ENCODE peak calls at places on chromosomes 6 and 20, in five cellular contexts. E is HCT116, V is adrenal gland, X is H9, P is heart right ventricle. C is an unnamed sample.

GRCh38 chr6:42451595-42452170 is at the start of gene TRERF1:
- DNase-seq in V (peak), E (peak), P (peak), X (peak), C (peak)

GRCh38 chr6:70849348-70850069 is 107.4 kb downstream of the B3GAT2 start:
- DNase-seq in V (no peak), X (no peak), E (no peak), P (no peak), C (no peak)

GRCh38 chr6:75460636-75461035 is 33.0 kb downstream of the FILIP1 start:
- DNase-seq in X (no peak), E (no peak), P (no peak), V (no peak), C (peak)

GRCh38 chr20:35120012-35120701 is 27.0 kb downstream of the EDEM2 start:
- DNase-seq in P (no peak), X (no peak), V (no peak), E (no peak), C (peak)

GRCh38 chr6:3229566-3230274 is 2.3 kb upstream of the TUBB2B start:
- DNase-seq in V (no peak), P (no peak), X (peak), E (no peak), C (no peak)

GRCh38 chr6:56798163-56798562 is 155.5 kb upstream of the DST start:
- DNase-seq in E (no peak), V (no peak), P (no peak), X (no peak), C (peak)

GRCh38 chr6:1004885-1005635 is 306.8 kb upstream of the FOXQ1 start:
- DNase-seq in X (no peak), E (peak), P (no peak), V (no peak), C (no peak)

GRCh38 chr6:144725731-144726522 is 440.8 kb downstream of the UTRN start:
- DNase-seq in V (no peak), E (no peak), X (no peak), P (peak), C (no peak)

GRCh38 chr6:109865968-109866367 is 112.1 kb upstream of the GPR6 start:
- DNase-seq in V (no peak), P (no peak), E (no peak), X (peak), C (no peak)

GRCh38 chr6:140178550-140179334 is 804.3 kb upstream of the CITED2 start:
- DNase-seq in P (no peak), X (no peak), V (no peak), E (no peak), C (peak)

GRCh38 chr6:108945686-108946158 is 97.5 kb downstream of the ARMC2 start:
- DNase-seq in E (no peak), V (peak), X (peak), P (peak), C (peak)

GRCh38 chr6:160391419-160392116 is 43.4 kb downstream of the SLC22A3 start:
- DNase-seq in E (peak), X (no peak), V (peak), P (no peak), C (peak)

GRCh38 chr6:157761926-157762325 is 61.1 kb upstream of the SNX9 start:
- DNase-seq in P (no peak), E (no peak), V (no peak), X (no peak), C (no peak)

GRCh38 chr6:113805167-113805835 is 51.8 kb upstream of the MARCKS start:
- DNase-seq in P (no peak), X (no peak), E (no peak), V (no peak), C (no peak)

GRCh38 chr6:35469711-35470662 is 1.8 kb downstream of the RPL10A start:
- DNase-seq in X (no peak), E (no peak), P (no peak), V (no peak), C (no peak)

GRCh38 chr6:169794317-169795055 is 43.1 kb downstream of the ERMARD start:
- DNase-seq in E (no peak), P (no peak), V (no peak), X (no peak), C (no peak)

GRCh38 chr6:155693573-155694428 is 238.2 kb upstream of the NOX3 start:
- DNase-seq in X (no peak), V (no peak), P (no peak), E (no peak), C (no peak)

GRCh38 chr20:58753929-58754551 is 61.4 kb downstream of the NPEPL1 start:
- DNase-seq in X (no peak), V (no peak), P (no peak), E (no peak), C (no peak)

GRCh38 chr20:58583141-58583540 is 67.9 kb upstream of the APCDD1L start:
- DNase-seq in E (no peak), P (no peak), V (no peak), X (no peak), C (peak)

GRCh38 chr6:78810146-78810545 is 57.2 kb upstream of the IRAK1BP1 start:
- DNase-seq in P (no peak), V (no peak), X (peak), E (peak), C (peak)

GRCh38 chr20:48776306-48776705 is 51.5 kb downstream of the PREX1 start:
- DNase-seq in P (no peak), V (no peak), X (no peak), E (no peak), C (peak)

GRCh38 chr6:168885741-168886140 is 367.9 kb downstream of the THBS2 start:
- DNase-seq in V (no peak), E (no peak), P (no peak), X (no peak), C (no peak)

GRCh38 chr6:135236732-135237131 is 55.6 kb downstream of the MYB start:
- DNase-seq in X (no peak), P (no peak), E (no peak), V (no peak), C (no peak)

GRCh38 chr6:455006-455585 is 63.5 kb downstream of the IRF4 start:
- DNase-seq in V (no peak), P (no peak), E (no peak), X (no peak), C (no peak)

GRCh38 chr6:133241088-133241900 is at the start of gene EYA4:
- DNase-seq in E (no peak), V (no peak), P (peak), X (peak), C (peak)

GRCh38 chr6:121042766-121043165 is 291.5 kb downstream of the TBC1D32 start:
- DNase-seq in P (no peak), X (no peak), V (no peak), E (no peak), C (no peak)

GRCh38 chr6:7691021-7691420 is 34.9 kb upstream of the BMP6 start:
- DNase-seq in P (no peak), X (no peak), V (no peak), E (no peak), C (no peak)

GRCh38 chr6:36131517-36132220 is 1.4 kb downstream of the MAPK13 start:
- DNase-seq in P (no peak), E (no peak), V (peak), X (no peak), C (peak)

GRCh38 chr6:89708316-89708715 is 69.8 kb upstream of the LYRM2 start:
- DNase-seq in P (no peak), E (no peak), X (no peak), V (no peak), C (no peak)

GRCh38 chr20:19628570-19629134 is 129.4 kb upstream of the RIN2 start:
- DNase-seq in X (peak), E (peak), V (peak), P (peak), C (peak)

GRCh38 chr20:18506744-18507143 is 996 bp upstream of the SEC23B start:
- DNase-seq in E (no peak), P (no peak), V (peak), X (no peak), C (no peak)

GRCh38 chr6:43951063-43951755 is 176.0 kb downstream of the MRPL14 start:
- DNase-seq in E (peak), V (peak), X (peak), P (peak), C (peak)
- TF ChIP-seq CTCF in E (peak), V (peak), X (peak), P (peak), C (peak)

DNA sequence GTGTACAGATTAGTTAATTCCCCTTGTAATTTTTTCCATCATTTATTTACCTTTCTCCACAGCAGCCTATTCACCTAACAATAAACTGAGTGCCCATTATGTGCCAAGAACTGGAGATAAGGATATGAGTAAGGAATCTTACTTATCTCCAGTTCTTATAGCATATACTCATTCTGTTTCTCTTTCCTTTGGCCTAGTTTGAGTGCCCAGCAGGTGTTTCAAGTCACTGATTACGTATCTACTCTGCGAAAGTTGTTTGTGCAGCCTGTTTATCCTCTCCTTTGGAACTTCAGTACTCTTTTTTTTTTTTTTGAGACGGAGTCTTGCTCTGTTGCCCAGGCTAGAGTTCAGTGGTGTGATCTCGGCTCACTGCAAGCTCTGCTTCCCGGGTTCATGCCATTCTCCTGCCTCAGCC is 17.3 kb upstream of the POU5F1 start:
- DNase-seq in P (no peak), V (no peak), E (no peak), X (no peak), C (no peak)
- TF ChIP-seq CTCF in P (no peak), V (no peak), E (no peak), X (no peak), C (no peak)

DNA sequence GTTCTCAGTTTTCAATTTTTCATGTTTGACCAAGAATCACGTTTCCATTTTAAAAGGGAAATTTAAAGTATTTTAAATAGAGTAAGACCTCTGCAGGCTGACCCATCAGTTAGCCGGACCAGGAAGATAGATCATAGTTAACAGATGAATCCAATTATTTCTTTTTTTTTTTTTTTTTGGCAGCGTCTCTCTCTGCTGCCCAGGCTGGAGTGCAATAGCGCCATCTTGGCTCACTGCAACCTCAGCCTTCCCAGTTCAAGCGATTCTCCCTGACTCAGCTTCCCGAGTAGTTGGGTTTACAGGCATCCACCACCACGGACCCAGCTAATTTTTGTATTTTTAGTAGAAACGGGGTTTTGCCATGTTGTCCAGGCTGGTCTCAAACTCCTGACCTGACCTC is 256.7 kb upstream of the CNR1 start:
- DNase-seq in E (no peak), P (no peak), X (peak), V (no peak), C (no peak)
- TF ChIP-seq CTCF in E (peak), P (no peak), X (peak), V (peak), C (no peak)

DNA sequence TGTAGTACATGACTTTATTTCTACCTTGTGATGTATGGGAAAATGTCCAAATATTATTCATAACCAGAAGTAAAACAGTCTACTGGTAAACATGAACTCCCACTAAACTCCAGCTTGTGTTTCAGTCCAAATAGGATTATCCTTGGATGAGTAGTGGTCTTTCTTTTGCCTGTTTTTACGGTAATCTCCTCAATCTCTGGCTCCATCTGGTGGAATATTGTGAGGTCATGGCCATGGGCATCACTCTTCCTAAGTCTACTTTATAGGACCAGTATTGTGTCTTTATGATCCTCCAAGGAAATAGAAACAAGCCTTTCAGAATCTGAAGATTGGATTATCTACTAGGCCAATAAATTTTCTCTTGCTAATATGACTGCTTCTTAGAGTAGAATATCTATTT is 505.0 kb downstream of the BMP2 start:
- DNase-seq in V (no peak), P (no peak), X (no peak), E (no peak), C (peak)
- TF ChIP-seq CTCF in V (no peak), P (peak), X (peak), E (no peak), C (peak)

GRCh38 chr6:30007132-30007764 is 53.8 kb upstream of the POLR1H start:
- DNase-seq in E (no peak), X (peak), P (no peak), V (peak), C (no peak)
- TF ChIP-seq CTCF in E (no peak), X (no peak), P (no peak), V (no peak), C (no peak)

GRCh38 chr20:32203556-32204484 is 3.7 kb downstream of the PLAGL2 start:
- DNase-seq in X (no peak), E (no peak), P (no peak), V (no peak), C (no peak)
- TF ChIP-seq CTCF in X (no peak), E (no peak), P (no peak), V (no peak), C (no peak)

DNA sequence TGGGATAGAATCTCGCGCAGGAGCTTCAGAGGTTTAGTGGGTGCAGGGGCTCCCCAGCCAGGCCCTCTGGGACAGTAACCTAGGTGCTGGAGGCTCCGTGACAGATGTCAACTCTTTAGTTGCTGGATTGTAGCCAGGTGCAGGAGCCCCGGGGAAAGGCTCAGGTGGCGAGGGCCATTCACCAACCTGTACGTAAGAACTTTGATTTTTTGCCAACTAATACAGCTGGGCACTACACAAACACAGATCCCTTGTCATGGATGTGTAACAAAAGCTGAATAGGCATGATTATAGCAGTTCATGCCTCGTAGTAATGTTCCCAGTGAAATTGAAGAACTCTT is 82.6 kb downstream of the CDC5L start:
- DNase-seq in X (no peak), P (no peak), V (no peak), E (no peak), C (no peak)
- TF ChIP-seq CTCF in X (peak), P (no peak), V (no peak), E (no peak), C (no peak)

DNA sequence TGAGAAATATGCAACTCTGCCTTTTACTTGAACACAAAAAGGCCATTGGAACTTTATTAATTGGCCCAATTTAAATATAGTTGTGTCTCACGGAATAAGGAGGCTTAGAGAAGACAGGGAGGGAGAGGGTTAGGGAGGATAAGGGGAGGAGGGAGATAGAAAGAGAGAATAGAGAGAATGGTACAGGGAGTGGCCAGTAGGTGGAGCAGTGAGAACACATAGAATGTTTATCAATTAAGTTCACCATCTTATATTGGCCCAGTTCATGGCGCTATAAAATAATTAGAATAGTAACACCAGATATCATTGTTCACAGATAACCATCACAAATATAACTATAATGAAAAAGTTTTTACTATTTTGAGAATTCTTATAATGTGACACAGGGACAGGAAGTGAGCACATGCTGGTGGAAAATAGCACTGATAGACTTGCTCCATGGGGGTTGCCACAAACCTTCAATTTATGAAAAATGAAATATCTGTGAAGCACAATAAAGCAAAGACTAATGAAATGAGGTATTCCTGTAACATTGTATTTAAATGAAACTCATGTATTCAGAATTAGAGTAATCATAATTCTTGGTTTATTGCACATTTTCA is 374.1 kb upstream of the MANEA start:
- DNase-seq in V (peak), X (no peak), P (no peak), E (peak), C (peak)
- TF ChIP-seq CTCF in V (peak), X (peak), P (peak), E (peak), C (peak)

GRCh38 chr6:147806697-147807096 is 298.2 kb downstream of the SAMD5 start:
- DNase-seq in P (no peak), X (no peak), E (no peak), V (no peak), C (no peak)
- TF ChIP-seq CTCF in P (no peak), X (peak), E (no peak), V (no peak), C (no peak)

GRCh38 chr6:12369781-12370262 is 79.7 kb downstream of the EDN1 start:
- DNase-seq in X (no peak), P (no peak), V (no peak), E (no peak), C (no peak)
- TF ChIP-seq CTCF in X (no peak), P (no peak), V (no peak), E (no peak), C (no peak)